ENCODE peak calls at places on chromosomes 12 and 14, in five cellular contexts. D is thoracic aorta, E is mesothelial cell of epicardium, B is tibial artery, Z is stomach. S is an unnamed sample.

GRCh38 chr12:553216-554000 is 93.7 kb downstream of the B4GALNT3 start:
- DNase-seq in D (no peak), E (no peak), B (peak; percentile 42), Z (no peak), S (no peak)

GRCh38 chr14:75885829-75886228 is 96.0 kb downstream of the TGFB3 start:
- DNase-seq in D (no peak), E (no peak), B (no peak), Z (no peak), S (no peak)

GRCh38 chr12:109469516-109469915 is 7.6 kb downstream of the KCTD10 start:
- DNase-seq in D (no peak), E (no peak), B (no peak), Z (no peak), S (no peak)

GRCh38 chr12:114392909-114393308 is 13.0 kb downstream of the TBX5 start:
- DNase-seq in D (no peak), E (no peak), B (no peak), Z (no peak), S (no peak)

GRCh38 chr12:109759076-109759420 is 45.4 kb downstream of the FAM222A start:
- DNase-seq in D (no peak), E (peak; percentile 5), B (peak; percentile 43), Z (peak; percentile 9), S (no peak)

GRCh38 chr14:92867246-92867925 is 55.6 kb upstream of the CHGA start:
- DNase-seq in D (no peak), E (no peak), B (no peak), Z (no peak), S (no peak)

GRCh38 chr12:82655751-82656150 is 31.0 kb upstream of the TMTC2 start:
- DNase-seq in D (no peak), E (no peak), B (no peak), Z (no peak), S (no peak)

GRCh38 chr12:131912526-131913274 is 16.4 kb upstream of the PUS1 start:
- DNase-seq in D (peak; percentile 88), E (no peak), B (peak; percentile 96), Z (peak; percentile 56), S (no peak)

GRCh38 chr12:79934309-79935020 is 432 bp downstream of the PPP1R12A start:
- DNase-seq in D (no peak), E (peak; percentile 41), B (peak; percentile 85), Z (peak; percentile 39), S (peak; percentile 45)

GRCh38 chr12:6828671-6829531 is 694 bp downstream of the P3H3 start:
- DNase-seq in D (no peak), E (no peak), B (no peak), Z (peak; percentile 56), S (no peak)

GRCh38 chr12:54412348-54412747 is 6.7 kb downstream of the ITGA5 start:
- DNase-seq in D (no peak), E (no peak), B (peak; percentile 69), Z (no peak), S (no peak)

GRCh38 chr14:24071836-24072420 is 566 bp downstream of the CPNE6 start:
- DNase-seq in D (no peak), E (no peak), B (no peak), Z (no peak), S (no peak)

GRCh38 chr12:10705655-10706054 is 17.5 kb downstream of the YBX3 start:
- DNase-seq in D (no peak), E (no peak), B (no peak), Z (no peak), S (no peak)

GRCh38 chr12:28097221-28097620 is 93.0 kb upstream of the CCDC91 start:
- DNase-seq in D (no peak), E (no peak), B (no peak), Z (no peak), S (no peak)

GRCh38 chr14:67420102-67420739 is 8.3 kb upstream of the PLEK2 start:
- DNase-seq in D (no peak), E (no peak), B (no peak), Z (no peak), S (no peak)

GRCh38 chr14:46399049-46399448 is 252.5 kb downstream of the RPL10L start:
- DNase-seq in D (no peak), E (no peak), B (no peak), Z (no peak), S (no peak)

GRCh38 chr12:14952295-14952995 is 9.0 kb downstream of the ARHGDIB start:
- DNase-seq in D (no peak), E (no peak), B (no peak), Z (no peak), S (no peak)

GRCh38 chr14:22200977-22201605 is 387.9 kb downstream of the DAD1 start:
- DNase-seq in D (no peak), E (no peak), B (no peak), Z (no peak), S (no peak)

GRCh38 chr12:131982041-131982440 is 32.3 kb downstream of the EP400 start:
- DNase-seq in D (no peak), E (no peak), B (no peak), Z (no peak), S (no peak)

GRCh38 chr12:63103489-63104131 is 47.4 kb downstream of the AVPR1A start:
- DNase-seq in D (no peak), E (no peak), B (no peak), Z (no peak), S (no peak)

GRCh38 chr12:78645956-78646355 is 218.6 kb upstream of the SYT1 start:
- DNase-seq in D (no peak), E (no peak), B (no peak), Z (no peak), S (no peak)

DNA sequence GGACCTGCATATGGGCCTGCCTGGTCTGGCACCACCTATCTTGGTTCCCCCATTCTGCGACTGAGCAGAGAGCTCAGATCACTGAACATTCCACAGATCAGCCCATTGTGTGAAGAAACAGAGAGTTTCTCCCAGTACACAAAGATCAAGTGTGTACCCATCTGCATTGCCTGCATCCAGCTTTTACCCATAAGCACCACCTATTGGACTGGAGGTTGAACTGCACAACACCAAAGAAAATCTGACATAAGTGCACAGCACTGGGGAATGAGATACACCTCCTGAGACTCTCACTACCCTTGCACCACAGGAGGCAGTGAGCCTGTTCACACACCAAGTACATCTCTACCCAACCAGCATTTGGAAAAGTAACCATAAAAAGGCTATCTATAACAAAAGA is 362.6 kb upstream of the CLEC14A start:
- DNase-seq in D (no peak), E (no peak), B (no peak), Z (no peak), S (no peak)
- TF ChIP-seq CTCF in D (no peak), E (no peak), B (no peak), Z (no peak), S (peak; percentile 12)

DNA sequence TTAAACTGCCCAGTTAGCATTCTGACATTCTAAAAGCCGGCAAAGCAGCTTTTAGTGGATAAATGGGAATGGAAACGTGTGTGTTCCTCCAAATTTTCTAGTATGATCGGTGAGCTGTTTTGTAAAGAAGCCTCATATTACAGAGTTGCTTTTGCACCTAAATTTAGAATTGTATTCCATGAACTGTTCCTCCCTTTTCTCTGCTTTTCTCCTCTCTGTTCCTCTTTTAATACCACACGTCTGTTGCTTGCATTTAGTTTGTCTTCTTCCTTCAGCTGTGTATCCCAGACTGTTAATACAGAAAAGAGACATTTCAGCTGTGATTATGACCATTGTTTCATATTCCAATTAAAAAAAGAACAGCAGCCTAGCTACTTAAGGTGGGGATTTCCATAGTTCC is 10.8 kb downstream of the DYRK2 start:
- DNase-seq in D (no peak), E (no peak), B (no peak), Z (no peak), S (no peak)
- TF ChIP-seq CTCF in D (no peak), E (no peak), B (no peak), Z (no peak), S (no peak)

GRCh38 chr12:84875241-84875640 is 37.4 kb downstream of the SLC6A15 start:
- DNase-seq in D (no peak), E (no peak), B (no peak), Z (no peak), S (no peak)

GRCh38 chr12:84874825-84875139 is 37.8 kb downstream of the SLC6A15 start:
- DNase-seq in D (no peak), E (no peak), B (no peak), Z (no peak), S (no peak)

GRCh38 chr12:84877340-84877739 is 35.3 kb downstream of the SLC6A15 start:
- DNase-seq in D (no peak), E (no peak), B (no peak), Z (no peak), S (no peak)

GRCh38 chr12:84874125-84874824 is 38.3 kb downstream of the SLC6A15 start:
- DNase-seq in D (no peak), E (no peak), B (no peak), Z (no peak), S (no peak)
- TF ChIP-seq CTCF in D (peak; percentile 63), E (peak; percentile 75), B (peak; percentile 71), Z (peak; percentile 74), S (peak; percentile 88)

GRCh38 chr12:29831173-29831572 is 47.4 kb upstream of the TMTC1 start:
- DNase-seq in D (no peak), E (no peak), B (no peak), Z (no peak), S (no peak)
- TF ChIP-seq CTCF in D (no peak), E (no peak), B (no peak), Z (no peak), S (no peak)

GRCh38 chr12:22101749-22102243 is 55.8 kb downstream of the CMAS start:
- DNase-seq in D (no peak), E (no peak), B (no peak), Z (no peak), S (no peak)

GRCh38 chr12:22103418-22103817 is 57.4 kb downstream of the CMAS start:
- DNase-seq in D (no peak), E (no peak), B (no peak), Z (no peak), S (no peak)

GRCh38 chr12:22105542-22105941 is 59.5 kb downstream of the CMAS start:
- DNase-seq in D (no peak), E (no peak), B (no peak), Z (no peak), S (no peak)

DNA sequence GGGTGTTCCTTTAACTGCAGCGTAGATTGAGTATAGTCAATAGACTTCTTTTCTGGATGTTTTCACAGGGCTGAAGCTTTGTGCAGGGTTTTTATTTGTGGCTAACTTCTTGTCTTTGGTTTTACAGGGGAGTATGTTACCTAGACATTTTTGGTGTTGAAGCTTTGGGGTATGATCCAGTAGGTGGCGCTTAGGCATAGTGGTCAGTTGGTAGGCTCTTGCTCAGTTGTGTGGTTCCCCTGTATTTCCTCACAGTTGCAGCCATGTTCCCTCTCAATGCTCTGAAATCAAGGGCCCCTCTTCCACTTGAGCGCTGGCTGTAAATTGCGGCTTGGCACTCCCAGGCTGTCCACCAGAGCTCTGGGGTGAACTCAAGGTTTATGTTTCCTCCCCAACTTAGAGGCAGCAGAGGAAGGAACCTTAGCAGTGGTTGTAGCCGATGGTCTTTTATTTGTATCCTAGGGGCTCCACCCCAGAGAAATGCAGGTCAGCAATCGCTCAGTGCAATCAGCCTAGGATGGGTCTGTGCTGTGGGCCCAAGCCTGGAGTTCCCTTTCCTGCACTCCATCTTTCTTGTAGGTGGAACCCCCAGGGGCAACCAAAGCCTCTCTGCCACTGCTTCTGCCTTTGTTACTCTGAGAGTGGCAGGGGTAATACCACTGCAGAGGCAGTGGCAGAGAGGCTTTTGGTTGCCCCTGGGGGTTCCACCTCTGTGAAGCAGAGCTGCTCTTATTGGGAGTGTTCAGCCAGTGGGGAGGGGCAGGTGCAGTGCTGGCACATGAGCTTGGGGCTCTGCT is 55.1 kb downstream of the CMAS start:
- DNase-seq in D (no peak), E (no peak), B (no peak), Z (peak; percentile 46), S (no peak)
- TF ChIP-seq CTCF in D (peak; percentile 35), E (no peak), B (peak; percentile 50), Z (peak; percentile 18), S (peak; percentile 70)

GRCh38 chr12:2013527-2014223 is 9.4 kb upstream of the DCP1B start:
- DNase-seq in D (no peak), E (no peak), B (no peak), Z (peak; percentile 29), S (no peak)
- TF ChIP-seq CTCF in D (no peak), E (no peak), B (no peak), Z (no peak), S (no peak)